ENCODE peak calls at places on chromosomes 5 and 9, in eight cellular contexts. One of them, this sample, is unnamed.

GRCh38 chr5:59125961-59126360 is 543.1 kb downstream of the RAB3C start:
- DNase-seq in bronchial epithelial cell: no peak
- DNase-seq in GM12865: no peak
- DNase-seq in PC-3: no peak
- DNase-seq in heart right ventricle: no peak
- DNase-seq in cardiac muscle cell: no peak
- DNase-seq in body of pancreas: no peak
- DNase-seq in cardiac fibroblast: no peak
- DNase-seq in this sample: no peak

GRCh38 chr5:67773439-67773988 is 442.0 kb upstream of the PIK3R1 start:
- DNase-seq in GM12865: no peak
- DNase-seq in bronchial epithelial cell: peak; percentile 37
- DNase-seq in PC-3: no peak
- DNase-seq in cardiac muscle cell: no peak
- DNase-seq in cardiac fibroblast: peak; percentile 67
- DNase-seq in heart right ventricle: peak; percentile 18
- DNase-seq in body of pancreas: peak; percentile 28
- DNase-seq in this sample: peak; percentile 28

GRCh38 chr5:180600554-180601041 is 9.3 kb upstream of the SCGB3A1 start:
- DNase-seq in cardiac fibroblast: no peak
- DNase-seq in heart right ventricle: no peak
- DNase-seq in GM12865: no peak
- DNase-seq in body of pancreas: no peak
- DNase-seq in PC-3: no peak
- DNase-seq in cardiac muscle cell: no peak
- DNase-seq in bronchial epithelial cell: no peak
- DNase-seq in this sample: no peak

GRCh38 chr5:124054564-124054963 is 542.6 kb downstream of the CSNK1G3 start:
- DNase-seq in cardiac fibroblast: no peak
- DNase-seq in PC-3: no peak
- DNase-seq in body of pancreas: no peak
- DNase-seq in GM12865: peak; percentile 22
- DNase-seq in cardiac muscle cell: no peak
- DNase-seq in heart right ventricle: no peak
- DNase-seq in bronchial epithelial cell: no peak
- DNase-seq in this sample: no peak

GRCh38 chr9:4297151-4297794 is 2.6 kb downstream of the GLIS3 start:
- DNase-seq in GM12865: peak; percentile 72
- DNase-seq in cardiac muscle cell: peak; percentile 37
- DNase-seq in body of pancreas: peak; percentile 85
- DNase-seq in cardiac fibroblast: peak; percentile 95
- DNase-seq in PC-3: peak; percentile 75
- DNase-seq in heart right ventricle: peak; percentile 58
- DNase-seq in bronchial epithelial cell: peak; percentile 68
- DNase-seq in this sample: peak; percentile 73

GRCh38 chr5:151115272-151115905 is 34.6 kb upstream of the TNIP1 start:
- DNase-seq in heart right ventricle: peak; percentile 81
- DNase-seq in bronchial epithelial cell: peak; percentile 50
- DNase-seq in body of pancreas: peak; percentile 84
- DNase-seq in cardiac fibroblast: peak; percentile 70
- DNase-seq in PC-3: peak; percentile 77
- DNase-seq in GM12865: peak; percentile 71
- DNase-seq in cardiac muscle cell: peak; percentile 73
- DNase-seq in this sample: peak; percentile 63

GRCh38 chr9:37329576-37329975 is 92.9 kb upstream of the GRHPR start:
- DNase-seq in body of pancreas: no peak
- DNase-seq in bronchial epithelial cell: peak; percentile 37
- DNase-seq in GM12865: peak; percentile 75
- DNase-seq in heart right ventricle: no peak
- DNase-seq in PC-3: peak; percentile 32
- DNase-seq in cardiac fibroblast: peak; percentile 69
- DNase-seq in cardiac muscle cell: peak; percentile 9
- DNase-seq in this sample: peak; percentile 41

GRCh38 chr5:165143727-165144210 is 1638.3 kb downstream of the MAT2B start:
- DNase-seq in PC-3: no peak
- DNase-seq in heart right ventricle: no peak
- DNase-seq in GM12865: no peak
- DNase-seq in cardiac fibroblast: no peak
- DNase-seq in body of pancreas: no peak
- DNase-seq in bronchial epithelial cell: no peak
- DNase-seq in cardiac muscle cell: peak; percentile 29
- DNase-seq in this sample: no peak

GRCh38 chr9:123356851-123357747 is 1.1 kb downstream of the CRB2 start:
- DNase-seq in heart right ventricle: no peak
- DNase-seq in body of pancreas: no peak
- DNase-seq in cardiac muscle cell: no peak
- DNase-seq in bronchial epithelial cell: no peak
- DNase-seq in cardiac fibroblast: no peak
- DNase-seq in PC-3: no peak
- DNase-seq in GM12865: no peak
- DNase-seq in this sample: no peak

GRCh38 chr9:122307925-122308324 is 43.2 kb downstream of the MRRF start:
- DNase-seq in body of pancreas: no peak
- DNase-seq in heart right ventricle: no peak
- DNase-seq in bronchial epithelial cell: no peak
- DNase-seq in GM12865: no peak
- DNase-seq in cardiac muscle cell: no peak
- DNase-seq in PC-3: no peak
- DNase-seq in cardiac fibroblast: peak; percentile 18
- DNase-seq in this sample: peak; percentile 9

GRCh38 chr5:31692561-31693221 is 53.8 kb downstream of the PDZD2 start:
- DNase-seq in body of pancreas: peak; percentile 4
- DNase-seq in bronchial epithelial cell: no peak
- DNase-seq in cardiac fibroblast: no peak
- DNase-seq in PC-3: no peak
- DNase-seq in GM12865: no peak
- DNase-seq in heart right ventricle: peak; percentile 77
- DNase-seq in cardiac muscle cell: no peak
- DNase-seq in this sample: no peak

GRCh38 chr5:146223179-146223578 is 19.8 kb downstream of the RBM27 start:
- DNase-seq in cardiac muscle cell: no peak
- DNase-seq in cardiac fibroblast: no peak
- DNase-seq in body of pancreas: no peak
- DNase-seq in PC-3: no peak
- DNase-seq in GM12865: no peak
- DNase-seq in heart right ventricle: no peak
- DNase-seq in bronchial epithelial cell: no peak
- DNase-seq in this sample: no peak

GRCh38 chr5:150654181-150654580 is 6.9 kb upstream of the MYOZ3 start:
- DNase-seq in body of pancreas: no peak
- DNase-seq in cardiac fibroblast: no peak
- DNase-seq in GM12865: no peak
- DNase-seq in heart right ventricle: no peak
- DNase-seq in cardiac muscle cell: no peak
- DNase-seq in bronchial epithelial cell: no peak
- DNase-seq in PC-3: no peak
- DNase-seq in this sample: no peak

GRCh38 chr5:59325070-59325469 is 568.5 kb downstream of the PDE4D start:
- DNase-seq in heart right ventricle: no peak
- DNase-seq in PC-3: no peak
- DNase-seq in cardiac fibroblast: no peak
- DNase-seq in GM12865: no peak
- DNase-seq in cardiac muscle cell: no peak
- DNase-seq in body of pancreas: no peak
- DNase-seq in bronchial epithelial cell: no peak
- DNase-seq in this sample: no peak

GRCh38 chr9:13607746-13608445 is 328.4 kb upstream of the MPDZ start:
- DNase-seq in cardiac muscle cell: peak; percentile 37
- DNase-seq in PC-3: no peak
- DNase-seq in body of pancreas: no peak
- DNase-seq in heart right ventricle: no peak
- DNase-seq in bronchial epithelial cell: no peak
- DNase-seq in GM12865: no peak
- DNase-seq in cardiac fibroblast: peak; percentile 18
- DNase-seq in this sample: no peak

GRCh38 chr5:104635216-104635615 is 1072.6 kb upstream of the NUDT12 start:
- DNase-seq in PC-3: peak; percentile 37
- DNase-seq in heart right ventricle: no peak
- DNase-seq in bronchial epithelial cell: peak; percentile 1
- DNase-seq in GM12865: no peak
- DNase-seq in cardiac muscle cell: no peak
- DNase-seq in cardiac fibroblast: peak; percentile 21
- DNase-seq in body of pancreas: no peak
- DNase-seq in this sample: no peak

GRCh38 chr5:141672071-141672855 is 9.8 kb downstream of the ARAP3 start:
- DNase-seq in cardiac muscle cell: no peak
- DNase-seq in cardiac fibroblast: no peak
- DNase-seq in PC-3: no peak
- DNase-seq in bronchial epithelial cell: no peak
- DNase-seq in GM12865: no peak
- DNase-seq in heart right ventricle: no peak
- DNase-seq in body of pancreas: no peak
- DNase-seq in this sample: no peak

GRCh38 chr5:141668601-141669265 is 13.3 kb downstream of the ARAP3 start:
- DNase-seq in heart right ventricle: no peak
- DNase-seq in body of pancreas: no peak
- DNase-seq in cardiac muscle cell: no peak
- DNase-seq in cardiac fibroblast: no peak
- DNase-seq in PC-3: no peak
- DNase-seq in bronchial epithelial cell: no peak
- DNase-seq in GM12865: no peak
- DNase-seq in this sample: no peak

GRCh38 chr5:141665995-141666940 is 15.1 kb upstream of the FCHSD1 start:
- DNase-seq in PC-3: no peak
- DNase-seq in cardiac fibroblast: no peak
- DNase-seq in GM12865: no peak
- DNase-seq in body of pancreas: no peak
- DNase-seq in bronchial epithelial cell: no peak
- DNase-seq in heart right ventricle: no peak
- DNase-seq in cardiac muscle cell: no peak
- DNase-seq in this sample: no peak

GRCh38 chr5:141672856-141673813 is 8.9 kb downstream of the ARAP3 start:
- DNase-seq in GM12865: no peak
- DNase-seq in heart right ventricle: no peak
- DNase-seq in cardiac fibroblast: peak; percentile 37
- DNase-seq in bronchial epithelial cell: no peak
- DNase-seq in body of pancreas: no peak
- DNase-seq in PC-3: no peak
- DNase-seq in cardiac muscle cell: no peak
- DNase-seq in this sample: no peak

DNA sequence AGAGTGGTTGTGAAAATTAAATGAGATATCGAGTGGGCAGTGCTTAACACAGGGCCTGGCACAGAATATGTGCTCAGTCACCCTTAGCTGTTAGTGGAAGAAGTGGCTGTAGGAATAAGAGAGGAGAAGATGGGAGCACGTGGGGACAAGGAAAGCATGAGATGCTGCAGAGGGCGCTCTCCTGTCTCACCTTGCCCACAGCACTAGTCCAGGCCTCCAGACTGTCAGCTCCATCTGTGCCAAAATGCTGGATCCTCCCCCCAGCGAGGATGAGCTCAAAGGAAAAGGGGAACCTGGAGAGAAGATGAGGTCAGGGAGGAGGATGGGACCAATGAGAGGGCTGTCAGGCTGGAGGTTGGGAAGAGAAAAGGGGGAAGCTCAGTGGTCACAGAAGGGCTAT is 12.5 kb downstream of the ARAP3 start:
- DNase-seq in body of pancreas: no peak
- DNase-seq in bronchial epithelial cell: no peak
- DNase-seq in heart right ventricle: no peak
- DNase-seq in PC-3: no peak
- DNase-seq in cardiac fibroblast: no peak
- DNase-seq in GM12865: no peak
- DNase-seq in cardiac muscle cell: no peak
- DNase-seq in this sample: no peak
- TF ChIP-seq CTCF in body of pancreas: no peak
- TF ChIP-seq CTCF in bronchial epithelial cell: no peak
- TF ChIP-seq CTCF in heart right ventricle: no peak
- TF ChIP-seq CTCF in PC-3: peak; percentile 27
- TF ChIP-seq CTCF in cardiac fibroblast: no peak
- TF ChIP-seq CTCF in GM12865: peak; percentile 19
- TF ChIP-seq CTCF in cardiac muscle cell: no peak
- TF ChIP-seq CTCF in this sample: no peak

GRCh38 chr9:87501806-87502205 is 4.1 kb downstream of the DAPK1 start:
- DNase-seq in cardiac muscle cell: no peak
- DNase-seq in GM12865: no peak
- DNase-seq in PC-3: no peak
- DNase-seq in cardiac fibroblast: no peak
- DNase-seq in body of pancreas: no peak
- DNase-seq in heart right ventricle: no peak
- DNase-seq in bronchial epithelial cell: no peak
- DNase-seq in this sample: no peak
- H3K4me3 ChIP-seq in cardiac muscle cell: no peak overlapping the region
- H3K4me3 ChIP-seq in GM12865: no peak overlapping the region
- H3K4me3 ChIP-seq in PC-3: no peak overlapping the region
- H3K4me3 ChIP-seq in cardiac fibroblast: no peak overlapping the region
- H3K4me3 ChIP-seq in body of pancreas: no peak overlapping the region
- H3K4me3 ChIP-seq in heart right ventricle: no peak overlapping the region
- H3K4me3 ChIP-seq in bronchial epithelial cell: no peak overlapping the region
- H3K4me3 ChIP-seq in this sample: no peak overlapping the region

GRCh38 chr9:125431741-125432271 is 170.2 kb downstream of the GAPVD1 start:
- DNase-seq in heart right ventricle: no peak
- DNase-seq in cardiac muscle cell: peak; percentile 45
- DNase-seq in bronchial epithelial cell: no peak
- DNase-seq in PC-3: no peak
- DNase-seq in cardiac fibroblast: no peak
- DNase-seq in GM12865: no peak
- DNase-seq in body of pancreas: no peak
- DNase-seq in this sample: no peak
- TF ChIP-seq CTCF in heart right ventricle: no peak
- TF ChIP-seq CTCF in cardiac muscle cell: no peak
- TF ChIP-seq CTCF in bronchial epithelial cell: no peak
- TF ChIP-seq CTCF in PC-3: no peak
- TF ChIP-seq CTCF in cardiac fibroblast: no peak
- TF ChIP-seq CTCF in GM12865: no peak
- TF ChIP-seq CTCF in body of pancreas: no peak
- TF ChIP-seq CTCF in this sample: no peak

GRCh38 chr5:140293091-140293996 is 9.6 kb downstream of the PFDN1 start:
- DNase-seq in bronchial epithelial cell: peak; percentile 65
- DNase-seq in heart right ventricle: no peak
- DNase-seq in PC-3: no peak
- DNase-seq in cardiac muscle cell: no peak
- DNase-seq in cardiac fibroblast: peak; percentile 75
- DNase-seq in GM12865: no peak
- DNase-seq in body of pancreas: no peak
- DNase-seq in this sample: peak; percentile 56
- H3K4me3 ChIP-seq in bronchial epithelial cell: no peak overlapping the region
- H3K4me3 ChIP-seq in heart right ventricle: no peak overlapping the region
- H3K4me3 ChIP-seq in PC-3: no peak overlapping the region
- H3K4me3 ChIP-seq in cardiac muscle cell: no peak overlapping the region
- H3K4me3 ChIP-seq in cardiac fibroblast: no peak overlapping the region
- H3K4me3 ChIP-seq in GM12865: no peak overlapping the region
- H3K4me3 ChIP-seq in body of pancreas: no peak overlapping the region
- H3K4me3 ChIP-seq in this sample: no peak overlapping the region

GRCh38 chr9:100098241-100098886 is 436 bp downstream of the ERP44 start:
- DNase-seq in cardiac muscle cell: peak; percentile 70
- DNase-seq in body of pancreas: peak; percentile 85
- DNase-seq in heart right ventricle: peak; percentile 33
- DNase-seq in GM12865: peak; percentile 72
- DNase-seq in PC-3: peak; percentile 75
- DNase-seq in cardiac fibroblast: peak; percentile 59
- DNase-seq in bronchial epithelial cell: peak; percentile 83
- DNase-seq in this sample: peak; percentile 92
- TF ChIP-seq CTCF in cardiac muscle cell: no peak
- TF ChIP-seq CTCF in body of pancreas: no peak
- TF ChIP-seq CTCF in heart right ventricle: no peak
- TF ChIP-seq CTCF in GM12865: no peak
- TF ChIP-seq CTCF in PC-3: no peak
- TF ChIP-seq CTCF in cardiac fibroblast: no peak
- TF ChIP-seq CTCF in bronchial epithelial cell: no peak
- TF ChIP-seq CTCF in this sample: peak; percentile 2